ENCODE peak calls at places on chromosomes 4 and X, in seven cellular contexts. One of them, this sample, is unnamed.

GRCh38 chr4:55866290-55866907 is 13.0 kb downstream of the EXOC1 start:
- DNase-seq in OCI-LY7: no peak
- DNase-seq in GM23248: peak
- DNase-seq in HepG2: no peak
- DNase-seq in neural progenitor cell: no peak
- DNase-seq in SK-N-SH: no peak
- DNase-seq in HCT116: peak
- DNase-seq in this sample: peak

GRCh38 chr4:183504930-183505555 is at the start of gene ING2:
- DNase-seq in OCI-LY7: no peak
- DNase-seq in GM23248: peak
- DNase-seq in HepG2: peak
- DNase-seq in neural progenitor cell: peak
- DNase-seq in SK-N-SH: peak
- DNase-seq in HCT116: peak
- DNase-seq in this sample: no peak

GRCh38 chr4:3784469-3785291 is 18.5 kb downstream of the ADRA2C start:
- DNase-seq in OCI-LY7: no peak
- DNase-seq in GM23248: no peak
- DNase-seq in HepG2: peak
- DNase-seq in neural progenitor cell: peak
- DNase-seq in SK-N-SH: no peak
- DNase-seq in HCT116: no peak
- DNase-seq in this sample: no peak

GRCh38 chr4:35250771-35251170 is 993.5 kb downstream of the ARAP2 start:
- DNase-seq in OCI-LY7: no peak
- DNase-seq in GM23248: peak
- DNase-seq in HepG2: no peak
- DNase-seq in neural progenitor cell: no peak
- DNase-seq in SK-N-SH: no peak
- DNase-seq in HCT116: no peak
- DNase-seq in this sample: peak

GRCh38 chr4:123599920-123600394 is 203.4 kb downstream of the SPRY1 start:
- DNase-seq in OCI-LY7: peak
- DNase-seq in GM23248: peak
- DNase-seq in HepG2: peak
- DNase-seq in neural progenitor cell: peak
- DNase-seq in SK-N-SH: peak
- DNase-seq in HCT116: no peak
- DNase-seq in this sample: peak

GRCh38 chr4:165079476-165079875 is 25.8 kb downstream of the TRIM75 start:
- DNase-seq in OCI-LY7: no peak
- DNase-seq in GM23248: no peak
- DNase-seq in HepG2: no peak
- DNase-seq in neural progenitor cell: no peak
- DNase-seq in SK-N-SH: no peak
- DNase-seq in HCT116: no peak
- DNase-seq in this sample: peak

GRCh38 chr4:77151246-77151645 is 5.8 kb upstream of the CCNG2 start:
- DNase-seq in OCI-LY7: no peak
- DNase-seq in GM23248: peak
- DNase-seq in HepG2: no peak
- DNase-seq in neural progenitor cell: no peak
- DNase-seq in SK-N-SH: no peak
- DNase-seq in HCT116: no peak
- DNase-seq in this sample: no peak

GRCh38 chr4:187922274-187922673 is 73.3 kb upstream of the ZFP42 start:
- DNase-seq in OCI-LY7: no peak
- DNase-seq in GM23248: no peak
- DNase-seq in HepG2: no peak
- DNase-seq in neural progenitor cell: no peak
- DNase-seq in SK-N-SH: no peak
- DNase-seq in HCT116: no peak
- DNase-seq in this sample: peak

GRCh38 chr4:152634110-152634760 is 45.6 kb downstream of the TMEM154 start:
- DNase-seq in OCI-LY7: no peak
- DNase-seq in GM23248: peak
- DNase-seq in HepG2: peak
- DNase-seq in neural progenitor cell: no peak
- DNase-seq in SK-N-SH: no peak
- DNase-seq in HCT116: no peak
- DNase-seq in this sample: peak

GRCh38 chr4:90960433-90960832 is 833.2 kb downstream of the CCSER1 start:
- DNase-seq in OCI-LY7: no peak
- DNase-seq in GM23248: no peak
- DNase-seq in HepG2: no peak
- DNase-seq in neural progenitor cell: no peak
- DNase-seq in SK-N-SH: no peak
- DNase-seq in HCT116: no peak
- DNase-seq in this sample: no peak

GRCh38 chrX:2708016-2708415 is 16.9 kb downstream of the CD99 start:
- DNase-seq in OCI-LY7: peak
- DNase-seq in GM23248: peak
- DNase-seq in HepG2: no peak
- DNase-seq in neural progenitor cell: no peak
- DNase-seq in SK-N-SH: no peak
- DNase-seq in HCT116: no peak
- DNase-seq in this sample: no peak
- H3K4me3 ChIP-seq in OCI-LY7: peak
- H3K4me3 ChIP-seq in GM23248: no peak
- H3K4me3 ChIP-seq in HepG2: no peak
- H3K4me3 ChIP-seq in neural progenitor cell: no peak
- H3K4me3 ChIP-seq in SK-N-SH: no peak
- H3K4me3 ChIP-seq in HCT116: no peak
- H3K4me3 ChIP-seq in this sample: no peak

GRCh38 chr4:186202490-186203140 is 11.2 kb downstream of the CYP4V2 start:
- DNase-seq in OCI-LY7: no peak
- DNase-seq in GM23248: no peak
- DNase-seq in HepG2: no peak
- DNase-seq in neural progenitor cell: no peak
- DNase-seq in SK-N-SH: no peak
- DNase-seq in HCT116: no peak
- DNase-seq in this sample: no peak
- H3K4me2 ChIP-seq in OCI-LY7: no peak
- H3K4me2 ChIP-seq in GM23248: no peak
- H3K4me2 ChIP-seq in HepG2: no peak
- H3K4me2 ChIP-seq in neural progenitor cell: no peak
- H3K4me2 ChIP-seq in SK-N-SH: no peak
- H3K4me2 ChIP-seq in HCT116: peak
- H3K4me2 ChIP-seq in this sample: no peak

GRCh38 chrX:2435465-2435864 is 65.3 kb downstream of the DHRSX start:
- DNase-seq in OCI-LY7: no peak
- DNase-seq in GM23248: no peak
- DNase-seq in HepG2: no peak
- DNase-seq in neural progenitor cell: no peak
- DNase-seq in SK-N-SH: no peak
- DNase-seq in HCT116: no peak
- DNase-seq in this sample: no peak
- H3K4me3 ChIP-seq in OCI-LY7: no peak
- H3K4me3 ChIP-seq in GM23248: no peak
- H3K4me3 ChIP-seq in HepG2: no peak
- H3K4me3 ChIP-seq in neural progenitor cell: no peak
- H3K4me3 ChIP-seq in SK-N-SH: no peak
- H3K4me3 ChIP-seq in HCT116: no peak
- H3K4me3 ChIP-seq in this sample: no peak

GRCh38 chr4:27018076-27018475 is 157.4 kb downstream of the STIM2 start:
- DNase-seq in OCI-LY7: no peak
- DNase-seq in GM23248: no peak
- DNase-seq in HepG2: no peak
- DNase-seq in neural progenitor cell: no peak
- DNase-seq in SK-N-SH: no peak
- DNase-seq in HCT116: no peak
- DNase-seq in this sample: no peak

GRCh38 chr4:27016551-27016950 is 155.9 kb downstream of the STIM2 start:
- DNase-seq in OCI-LY7: no peak
- DNase-seq in GM23248: peak
- DNase-seq in HepG2: no peak
- DNase-seq in neural progenitor cell: no peak
- DNase-seq in SK-N-SH: no peak
- DNase-seq in HCT116: no peak
- DNase-seq in this sample: peak

GRCh38 chr4:27019766-27020165 is 159.1 kb downstream of the STIM2 start:
- DNase-seq in OCI-LY7: no peak
- DNase-seq in GM23248: no peak
- DNase-seq in HepG2: no peak
- DNase-seq in neural progenitor cell: no peak
- DNase-seq in SK-N-SH: no peak
- DNase-seq in HCT116: no peak
- DNase-seq in this sample: no peak

GRCh38 chr4:27018910-27019309 is 158.3 kb downstream of the STIM2 start:
- DNase-seq in OCI-LY7: no peak
- DNase-seq in GM23248: no peak
- DNase-seq in HepG2: no peak
- DNase-seq in neural progenitor cell: no peak
- DNase-seq in SK-N-SH: no peak
- DNase-seq in HCT116: no peak
- DNase-seq in this sample: no peak

DNA sequence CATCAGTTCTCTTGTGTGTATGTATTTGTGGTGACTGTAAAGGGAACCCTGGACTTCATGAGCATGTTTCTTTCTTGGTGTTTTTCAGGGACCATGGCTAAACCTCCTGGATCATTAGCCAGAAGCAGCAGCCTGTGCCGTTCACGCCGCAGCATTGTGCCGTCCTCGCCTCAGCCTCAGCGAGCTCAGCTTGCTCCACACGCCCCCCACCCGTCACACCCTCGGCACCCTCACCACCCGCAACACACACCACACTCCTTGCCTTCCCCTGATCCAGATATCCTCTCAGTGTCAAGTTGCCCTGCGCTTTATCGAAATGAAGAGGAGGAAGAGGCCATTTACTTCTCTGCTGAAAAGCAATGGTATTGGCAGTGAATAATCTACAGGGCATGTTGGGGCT is 157.0 kb downstream of the STIM2 start:
- DNase-seq in OCI-LY7: no peak
- DNase-seq in GM23248: no peak
- DNase-seq in HepG2: no peak
- DNase-seq in neural progenitor cell: no peak
- DNase-seq in SK-N-SH: no peak
- DNase-seq in HCT116: no peak
- DNase-seq in this sample: no peak
- H3K4me2 ChIP-seq in OCI-LY7: no peak
- H3K4me2 ChIP-seq in GM23248: no peak
- H3K4me2 ChIP-seq in HepG2: no peak
- H3K4me2 ChIP-seq in neural progenitor cell: no peak
- H3K4me2 ChIP-seq in SK-N-SH: no peak
- H3K4me2 ChIP-seq in HCT116: no peak
- H3K4me2 ChIP-seq in this sample: no peak

GRCh38 chr4:141335166-141335565 is 114.5 kb downstream of the ZNF330 start:
- DNase-seq in OCI-LY7: no peak
- DNase-seq in GM23248: no peak
- DNase-seq in HepG2: no peak
- DNase-seq in neural progenitor cell: no peak
- DNase-seq in SK-N-SH: no peak
- DNase-seq in HCT116: no peak
- DNase-seq in this sample: no peak

GRCh38 chr4:141328550-141329173 is 108.0 kb downstream of the ZNF330 start:
- DNase-seq in OCI-LY7: no peak
- DNase-seq in GM23248: peak
- DNase-seq in HepG2: no peak
- DNase-seq in neural progenitor cell: no peak
- DNase-seq in SK-N-SH: no peak
- DNase-seq in HCT116: no peak
- DNase-seq in this sample: no peak

GRCh38 chr4:141329174-141329569 is 108.5 kb downstream of the ZNF330 start:
- DNase-seq in OCI-LY7: no peak
- DNase-seq in GM23248: peak
- DNase-seq in HepG2: no peak
- DNase-seq in neural progenitor cell: no peak
- DNase-seq in SK-N-SH: no peak
- DNase-seq in HCT116: no peak
- DNase-seq in this sample: peak

GRCh38 chr4:141331534-141332358 is 111.1 kb downstream of the ZNF330 start:
- DNase-seq in OCI-LY7: no peak
- DNase-seq in GM23248: no peak
- DNase-seq in HepG2: no peak
- DNase-seq in neural progenitor cell: no peak
- DNase-seq in SK-N-SH: no peak
- DNase-seq in HCT116: no peak
- DNase-seq in this sample: no peak
- H3K4me3 ChIP-seq in OCI-LY7: no peak
- H3K4me3 ChIP-seq in GM23248: no peak
- H3K4me3 ChIP-seq in HepG2: no peak
- H3K4me3 ChIP-seq in neural progenitor cell: no peak
- H3K4me3 ChIP-seq in SK-N-SH: no peak
- H3K4me3 ChIP-seq in HCT116: no peak
- H3K4me3 ChIP-seq in this sample: no peak

GRCh38 chr4:145920205-145920604 is 18.4 kb downstream of the ZNF827 start:
- DNase-seq in OCI-LY7: no peak
- DNase-seq in GM23248: peak
- DNase-seq in HepG2: no peak
- DNase-seq in neural progenitor cell: no peak
- DNase-seq in SK-N-SH: no peak
- DNase-seq in HCT116: no peak
- DNase-seq in this sample: peak
- H3K4me2 ChIP-seq in OCI-LY7: no peak
- H3K4me2 ChIP-seq in GM23248: peak
- H3K4me2 ChIP-seq in HepG2: no peak
- H3K4me2 ChIP-seq in neural progenitor cell: no peak
- H3K4me2 ChIP-seq in SK-N-SH: peak
- H3K4me2 ChIP-seq in HCT116: no peak
- H3K4me2 ChIP-seq in this sample: peak

GRCh38 chrX:151174581-151175282 is 1.7 kb upstream of the GPR50 start:
- DNase-seq in OCI-LY7: no peak
- DNase-seq in GM23248: no peak
- DNase-seq in HepG2: no peak
- DNase-seq in neural progenitor cell: peak
- DNase-seq in SK-N-SH: no peak
- DNase-seq in HCT116: no peak
- DNase-seq in this sample: no peak
- H3K4me3 ChIP-seq in OCI-LY7: no peak
- H3K4me3 ChIP-seq in GM23248: no peak
- H3K4me3 ChIP-seq in HepG2: no peak
- H3K4me3 ChIP-seq in neural progenitor cell: peak
- H3K4me3 ChIP-seq in SK-N-SH: no peak
- H3K4me3 ChIP-seq in HCT116: no peak
- H3K4me3 ChIP-seq in this sample: no peak

GRCh38 chrX:49073641-49074575 is at the start of gene PRAF2:
- DNase-seq in OCI-LY7: peak
- DNase-seq in GM23248: peak
- DNase-seq in HepG2: no peak
- DNase-seq in neural progenitor cell: peak
- DNase-seq in SK-N-SH: peak
- DNase-seq in HCT116: peak
- DNase-seq in this sample: peak

GRCh38 chrX:49070988-49071387 is 2.8 kb downstream of the PRAF2 start:
- DNase-seq in OCI-LY7: no peak
- DNase-seq in GM23248: no peak
- DNase-seq in HepG2: no peak
- DNase-seq in neural progenitor cell: no peak
- DNase-seq in SK-N-SH: no peak
- DNase-seq in HCT116: no peak
- DNase-seq in this sample: no peak

GRCh38 chrX:49069038-49069437 is 4.8 kb downstream of the PRAF2 start:
- DNase-seq in OCI-LY7: no peak
- DNase-seq in GM23248: no peak
- DNase-seq in HepG2: no peak
- DNase-seq in neural progenitor cell: no peak
- DNase-seq in SK-N-SH: no peak
- DNase-seq in HCT116: no peak
- DNase-seq in this sample: no peak

GRCh38 chrX:49072712-49073095 is 1.1 kb downstream of the PRAF2 start:
- DNase-seq in OCI-LY7: no peak
- DNase-seq in GM23248: peak
- DNase-seq in HepG2: no peak
- DNase-seq in neural progenitor cell: no peak
- DNase-seq in SK-N-SH: peak
- DNase-seq in HCT116: no peak
- DNase-seq in this sample: no peak

GRCh38 chrX:49071877-49072711 is 1.7 kb downstream of the PRAF2 start:
- DNase-seq in OCI-LY7: no peak
- DNase-seq in GM23248: peak
- DNase-seq in HepG2: no peak
- DNase-seq in neural progenitor cell: no peak
- DNase-seq in SK-N-SH: peak
- DNase-seq in HCT116: no peak
- DNase-seq in this sample: peak
- H3K4me2 ChIP-seq in OCI-LY7: no peak
- H3K4me2 ChIP-seq in GM23248: peak
- H3K4me2 ChIP-seq in HepG2: no peak
- H3K4me2 ChIP-seq in neural progenitor cell: peak
- H3K4me2 ChIP-seq in SK-N-SH: peak
- H3K4me2 ChIP-seq in HCT116: no peak
- H3K4me2 ChIP-seq in this sample: peak

This sample was measured in fibroblast of lung.